ENCODE peak calls at places on chromosomes 11 and 22, in six cellular contexts. One of them, this sample, is unnamed.

GRCh38 chr11:84969103-84969502 is 658.0 kb downstream of the DLG2 start:
- DNase-seq in endothelial cell: no peak
- DNase-seq in GM23248: peak
- DNase-seq in DND-41: no peak
- DNase-seq in cardiac muscle cell: peak
- DNase-seq in A172: peak
- DNase-seq in this sample: no peak

GRCh38 chr22:39589880-39590279 is 19.3 kb downstream of the CACNA1I start:
- DNase-seq in GM23248: no peak
- DNase-seq in endothelial cell: no peak
- DNase-seq in DND-41: no peak
- DNase-seq in cardiac muscle cell: no peak
- DNase-seq in A172: no peak
- DNase-seq in this sample: no peak

GRCh38 chr11:6413791-6414231 is 5.1 kb downstream of the APBB1 start:
- DNase-seq in DND-41: no peak
- DNase-seq in GM23248: peak
- DNase-seq in endothelial cell: no peak
- DNase-seq in cardiac muscle cell: no peak
- DNase-seq in A172: no peak
- DNase-seq in this sample: no peak

GRCh38 chr11:15569626-15570025 is 454.9 kb downstream of the INSC start:
- DNase-seq in A172: no peak
- DNase-seq in cardiac muscle cell: peak
- DNase-seq in GM23248: peak
- DNase-seq in DND-41: no peak
- DNase-seq in endothelial cell: no peak
- DNase-seq in this sample: no peak

GRCh38 chr22:37020192-37020479 is 594 bp downstream of the MPST start:
- DNase-seq in GM23248: peak
- DNase-seq in DND-41: no peak
- DNase-seq in endothelial cell: no peak
- DNase-seq in cardiac muscle cell: peak
- DNase-seq in A172: peak
- DNase-seq in this sample: no peak

GRCh38 chr11:61106906-61107470 is 4.7 kb downstream of the CD5 start:
- DNase-seq in DND-41: no peak
- DNase-seq in endothelial cell: no peak
- DNase-seq in A172: no peak
- DNase-seq in cardiac muscle cell: no peak
- DNase-seq in GM23248: no peak
- DNase-seq in this sample: no peak

GRCh38 chr11:8779732-8780131 is 97.1 kb downstream of the RPL27A start:
- DNase-seq in endothelial cell: no peak
- DNase-seq in DND-41: no peak
- DNase-seq in GM23248: no peak
- DNase-seq in cardiac muscle cell: no peak
- DNase-seq in A172: no peak
- DNase-seq in this sample: no peak

GRCh38 chr22:29096736-29097669 is 24.2 kb downstream of the KREMEN1 start:
- DNase-seq in cardiac muscle cell: no peak
- DNase-seq in endothelial cell: no peak
- DNase-seq in GM23248: no peak
- DNase-seq in A172: no peak
- DNase-seq in DND-41: no peak
- DNase-seq in this sample: no peak

GRCh38 chr11:66070604-66071325 is 693 bp downstream of the PACS1 start:
- DNase-seq in cardiac muscle cell: peak
- DNase-seq in DND-41: no peak
- DNase-seq in GM23248: peak
- DNase-seq in A172: no peak
- DNase-seq in endothelial cell: peak
- DNase-seq in this sample: no peak

GRCh38 chr22:19664951-19665783 is 49.1 kb upstream of the SEPTIN5 start:
- DNase-seq in endothelial cell: no peak
- DNase-seq in GM23248: no peak
- DNase-seq in A172: no peak
- DNase-seq in DND-41: no peak
- DNase-seq in cardiac muscle cell: no peak
- DNase-seq in this sample: no peak

GRCh38 chr11:16832193-16832539 is 93.7 kb downstream of the C11orf58 start:
- DNase-seq in GM23248: no peak
- DNase-seq in DND-41: no peak
- DNase-seq in cardiac muscle cell: no peak
- DNase-seq in endothelial cell: no peak
- DNase-seq in A172: no peak
- DNase-seq in this sample: no peak

GRCh38 chr11:124890701-124891389 is 6.8 kb downstream of the ROBO4 start:
- DNase-seq in GM23248: no peak
- DNase-seq in DND-41: no peak
- DNase-seq in cardiac muscle cell: no peak
- DNase-seq in endothelial cell: peak
- DNase-seq in A172: no peak
- DNase-seq in this sample: no peak

GRCh38 chr11:95567685-95568084 is 221.9 kb downstream of the FAM76B start:
- DNase-seq in GM23248: peak
- DNase-seq in A172: no peak
- DNase-seq in endothelial cell: no peak
- DNase-seq in cardiac muscle cell: peak
- DNase-seq in DND-41: no peak
- DNase-seq in this sample: no peak

GRCh38 chr22:18975434-18976196 is 39.5 kb upstream of the PRODH start:
- DNase-seq in endothelial cell: no peak
- DNase-seq in A172: no peak
- DNase-seq in cardiac muscle cell: no peak
- DNase-seq in GM23248: no peak
- DNase-seq in DND-41: no peak
- DNase-seq in this sample: no peak

GRCh38 chr22:20012741-20013331 is 3.8 kb downstream of the ARVCF start:
- DNase-seq in cardiac muscle cell: no peak
- DNase-seq in endothelial cell: no peak
- DNase-seq in A172: no peak
- DNase-seq in GM23248: no peak
- DNase-seq in DND-41: no peak
- DNase-seq in this sample: no peak

GRCh38 chr11:68978931-68979591 is 1.7 kb downstream of the MRGPRD start:
- DNase-seq in A172: no peak
- DNase-seq in endothelial cell: no peak
- DNase-seq in DND-41: no peak
- DNase-seq in cardiac muscle cell: no peak
- DNase-seq in GM23248: no peak
- DNase-seq in this sample: no peak

GRCh38 chr11:119363874-119364590 is 17.5 kb downstream of the USP2 start:
- DNase-seq in GM23248: peak
- DNase-seq in DND-41: no peak
- DNase-seq in cardiac muscle cell: peak
- DNase-seq in endothelial cell: peak
- DNase-seq in A172: no peak
- DNase-seq in this sample: no peak

GRCh38 chr11:7869467-7869866 is 61.6 kb downstream of the OR10A6 start:
- DNase-seq in endothelial cell: no peak
- DNase-seq in DND-41: no peak
- DNase-seq in GM23248: no peak
- DNase-seq in A172: peak
- DNase-seq in cardiac muscle cell: peak
- DNase-seq in this sample: no peak

GRCh38 chr11:1476946-1477736 is 9.4 kb downstream of the MOB2 start:
- DNase-seq in cardiac muscle cell: no peak
- DNase-seq in A172: no peak
- DNase-seq in endothelial cell: no peak
- DNase-seq in GM23248: no peak
- DNase-seq in DND-41: no peak
- DNase-seq in this sample: no peak

GRCh38 chr22:47051435-47052175 is 289.2 kb downstream of the TBC1D22A start:
- DNase-seq in A172: no peak
- DNase-seq in endothelial cell: no peak
- DNase-seq in GM23248: no peak
- DNase-seq in cardiac muscle cell: no peak
- DNase-seq in DND-41: no peak
- DNase-seq in this sample: no peak

GRCh38 chr11:73907191-73907590 is 30.4 kb downstream of the PAAF1 start:
- DNase-seq in GM23248: peak
- DNase-seq in DND-41: no peak
- DNase-seq in cardiac muscle cell: peak
- DNase-seq in endothelial cell: no peak
- DNase-seq in A172: peak
- DNase-seq in this sample: no peak